ENCODE peak calls at places on chromosomes 3 and 15, in eight cellular contexts. I is suprapubic skin, B is esophagus squamous epithelium, S is breast epithelium, R is H1, E is endothelial cell of umbilical vein, X is Peyer's patch, Z is adrenal gland. P is an unnamed sample.

GRCh38 chr3:110711851-110712396 is 359.7 kb upstream of the NECTIN3 start:
- DNase-seq in I (no peak), B (no peak), S (no peak), R (no peak), E (no peak), X (no peak), Z (no peak), P (no peak)

GRCh38 chr15:70775160-70775559 is 11.8 kb upstream of the UACA start:
- DNase-seq in I (no peak), B (no peak), S (no peak), R (no peak), E (peak), X (no peak), Z (no peak), P (no peak)

GRCh38 chr3:184796551-184796950 is 15.4 kb upstream of the VPS8 start:
- DNase-seq in I (no peak), B (no peak), S (no peak), R (no peak), E (no peak), X (no peak), Z (no peak), P (no peak)

GRCh38 chr3:30810617-30811016 is 83.8 kb downstream of the GADL1 start:
- DNase-seq in I (no peak), B (no peak), S (no peak), R (no peak), E (no peak), X (no peak), Z (no peak), P (no peak)

GRCh38 chr3:29144807-29145206 is 136.1 kb upstream of the RBMS3 start:
- DNase-seq in I (no peak), B (no peak), S (no peak), R (no peak), E (peak), X (no peak), Z (peak), P (no peak)

GRCh38 chr3:134886991-134887390 is 91.9 kb downstream of the EPHB1 start:
- DNase-seq in I (no peak), B (no peak), S (no peak), R (no peak), E (no peak), X (no peak), Z (no peak), P (no peak)

GRCh38 chr3:29176501-29176900 is 104.4 kb upstream of the RBMS3 start:
- DNase-seq in I (no peak), B (no peak), S (no peak), R (no peak), E (no peak), X (no peak), Z (peak), P (no peak)

GRCh38 chr3:124951511-124952390 is 17.2 kb upstream of the MUC13 start:
- DNase-seq in I (no peak), B (no peak), S (no peak), R (no peak), E (no peak), X (peak), Z (peak), P (no peak)

GRCh38 chr3:112649478-112649735 is 8.5 kb upstream of the CCDC80 start:
- DNase-seq in I (no peak), B (no peak), S (no peak), R (no peak), E (no peak), X (no peak), Z (no peak), P (no peak)

GRCh38 chr3:15693340-15693739 is 91.8 kb downstream of the BTD start:
- DNase-seq in I (no peak), B (no peak), S (no peak), R (no peak), E (no peak), X (no peak), Z (no peak), P (no peak)

GRCh38 chr15:67070150-67070549 is 4.7 kb downstream of the SMAD3 start:
- DNase-seq in I (no peak), B (no peak), S (no peak), R (no peak), E (no peak), X (no peak), Z (no peak), P (no peak)

GRCh38 chr15:95668201-95668600 is 662.3 kb upstream of the NR2F2 start:
- DNase-seq in I (no peak), B (no peak), S (no peak), R (no peak), E (no peak), X (no peak), Z (no peak), P (no peak)

GRCh38 chr15:56933420-56934210 is 15.2 kb downstream of the TCF12 start:
- DNase-seq in I (no peak), B (no peak), S (no peak), R (no peak), E (no peak), X (no peak), Z (no peak), P (no peak)

GRCh38 chr3:149967067-149967685 is 3.5 kb downstream of the PFN2 start:
- DNase-seq in I (no peak), B (no peak), S (no peak), R (no peak), E (peak), X (no peak), Z (no peak), P (no peak)

GRCh38 chr15:66566963-66567531 is 1.2 kb upstream of the LCTL start:
- DNase-seq in I (no peak), B (no peak), S (no peak), R (peak), E (peak), X (no peak), Z (peak), P (peak)

GRCh38 chr3:123130079-123130726 is 63.4 kb downstream of the PDIA5 start:
- DNase-seq in I (no peak), B (no peak), S (no peak), R (no peak), E (no peak), X (peak), Z (no peak), P (no peak)
- TF ChIP-seq POLR2A in I (no peak), B (no peak), S (no peak), R (no peak), E (no peak), X (peak), Z (no peak), P (no peak)

GRCh38 chr3:96510334-96510733 is 304.1 kb upstream of the EPHA6 start:
- DNase-seq in I (no peak), B (no peak), S (no peak), R (no peak), E (no peak), X (no peak), Z (no peak), P (no peak)
- TF ChIP-seq POLR2A in I (no peak), B (no peak), S (no peak), R (no peak), E (no peak), X (no peak), Z (no peak), P (no peak)

GRCh38 chr3:172083995-172084409 is 44.6 kb downstream of the FNDC3B start:
- DNase-seq in I (no peak), B (no peak), S (no peak), R (no peak), E (no peak), X (no peak), Z (no peak), P (no peak)

GRCh38 chr3:172082269-172082668 is 42.9 kb downstream of the FNDC3B start:
- DNase-seq in I (peak), B (no peak), S (peak), R (no peak), E (no peak), X (no peak), Z (no peak), P (no peak)

GRCh38 chr3:172080503-172080902 is 41.1 kb downstream of the FNDC3B start:
- DNase-seq in I (no peak), B (no peak), S (no peak), R (no peak), E (no peak), X (no peak), Z (no peak), P (no peak)

GRCh38 chr3:172084871-172085556 is 45.6 kb downstream of the FNDC3B start:
- DNase-seq in I (no peak), B (no peak), S (no peak), R (no peak), E (no peak), X (no peak), Z (no peak), P (no peak)

GRCh38 chr3:172082820-172083513 is 43.6 kb downstream of the FNDC3B start:
- DNase-seq in I (no peak), B (no peak), S (no peak), R (no peak), E (no peak), X (no peak), Z (no peak), P (no peak)
- TF ChIP-seq POLR2A in I (no peak), B (no peak), S (no peak), R (no peak), E (no peak), X (no peak), Z (no peak), P (no peak)

GRCh38 chr15:79970921-79971434 is at the start of gene BCL2A1:
- DNase-seq in I (no peak), B (peak), S (no peak), R (no peak), E (peak), X (no peak), Z (peak), P (no peak)
- TF ChIP-seq POLR2A in I (no peak), B (no peak), S (no peak), R (no peak), E (no peak), X (no peak), Z (no peak), P (peak)

GRCh38 chr15:74384566-74385441 is 17.4 kb upstream of the CYP11A1 start:
- DNase-seq in I (no peak), B (no peak), S (peak), R (no peak), E (peak), X (peak), Z (no peak), P (peak)
- TF ChIP-seq POLR2A in I (no peak), B (no peak), S (no peak), R (no peak), E (no peak), X (no peak), Z (no peak), P (no peak)

DNA sequence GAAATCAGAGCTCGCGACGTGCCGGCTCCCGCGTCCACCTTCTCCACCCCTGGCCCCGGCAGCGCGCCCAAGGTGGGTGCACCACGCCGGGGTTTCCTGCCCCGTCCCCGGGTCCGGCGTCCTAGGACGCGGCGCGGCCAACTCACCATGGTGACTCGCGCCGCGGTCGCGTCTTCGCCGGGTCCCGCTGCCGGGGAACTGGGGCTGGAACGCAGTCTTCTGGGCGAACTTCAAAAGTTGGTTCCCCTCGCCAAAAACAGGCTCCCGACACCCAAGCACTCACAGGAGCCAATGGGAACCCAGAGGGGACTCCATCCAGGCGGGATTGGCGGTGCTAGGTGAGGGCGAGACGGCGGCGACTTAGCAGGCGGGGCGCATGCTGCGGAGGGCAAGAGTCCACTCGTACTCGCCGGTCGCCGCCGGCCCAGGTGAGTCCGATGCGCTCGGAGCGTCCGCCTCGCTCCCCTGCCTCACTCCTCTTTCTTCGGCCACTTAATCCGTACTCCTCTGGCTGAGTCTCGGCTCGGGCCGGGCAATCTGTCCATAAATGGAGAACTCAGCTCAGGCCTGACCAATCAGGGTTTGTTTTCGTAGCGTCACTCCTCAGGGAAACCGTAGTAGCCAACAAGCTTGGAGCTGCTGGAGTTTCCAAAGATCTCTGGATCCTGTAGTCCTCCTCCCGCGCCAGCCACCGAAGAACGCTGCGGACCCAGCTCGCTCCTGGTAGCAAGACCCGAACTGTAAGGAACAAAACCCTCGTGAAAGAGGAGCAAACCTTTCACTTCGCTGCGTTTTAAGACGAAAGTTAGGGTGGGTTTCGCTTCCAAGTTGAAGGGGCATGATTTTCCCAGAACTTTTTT is at the start of gene MYO1E:
- DNase-seq in I (peak), B (no peak), S (peak), R (peak), E (peak), X (peak), Z (peak), P (peak)
- TF ChIP-seq POLR2A in I (peak), B (peak), S (peak), R (peak), E (peak), X (peak), Z (peak), P (peak)

GRCh38 chr3:144989756-144990155 is 1018.1 kb downstream of the DIPK2A start:
- DNase-seq in I (no peak), B (no peak), S (no peak), R (no peak), E (no peak), X (no peak), Z (no peak), P (no peak)
- TF ChIP-seq POLR2A in I (no peak), B (no peak), S (no peak), R (no peak), E (no peak), X (no peak), Z (no peak), P (no peak)

GRCh38 chr15:42157981-42158765 is 1.7 kb upstream of the PLA2G4F start:
- DNase-seq in I (no peak), B (no peak), S (no peak), R (no peak), E (no peak), X (no peak), Z (peak), P (no peak)
- TF ChIP-seq POLR2A in I (no peak), B (no peak), S (no peak), R (no peak), E (no peak), X (no peak), Z (no peak), P (peak)

DNA sequence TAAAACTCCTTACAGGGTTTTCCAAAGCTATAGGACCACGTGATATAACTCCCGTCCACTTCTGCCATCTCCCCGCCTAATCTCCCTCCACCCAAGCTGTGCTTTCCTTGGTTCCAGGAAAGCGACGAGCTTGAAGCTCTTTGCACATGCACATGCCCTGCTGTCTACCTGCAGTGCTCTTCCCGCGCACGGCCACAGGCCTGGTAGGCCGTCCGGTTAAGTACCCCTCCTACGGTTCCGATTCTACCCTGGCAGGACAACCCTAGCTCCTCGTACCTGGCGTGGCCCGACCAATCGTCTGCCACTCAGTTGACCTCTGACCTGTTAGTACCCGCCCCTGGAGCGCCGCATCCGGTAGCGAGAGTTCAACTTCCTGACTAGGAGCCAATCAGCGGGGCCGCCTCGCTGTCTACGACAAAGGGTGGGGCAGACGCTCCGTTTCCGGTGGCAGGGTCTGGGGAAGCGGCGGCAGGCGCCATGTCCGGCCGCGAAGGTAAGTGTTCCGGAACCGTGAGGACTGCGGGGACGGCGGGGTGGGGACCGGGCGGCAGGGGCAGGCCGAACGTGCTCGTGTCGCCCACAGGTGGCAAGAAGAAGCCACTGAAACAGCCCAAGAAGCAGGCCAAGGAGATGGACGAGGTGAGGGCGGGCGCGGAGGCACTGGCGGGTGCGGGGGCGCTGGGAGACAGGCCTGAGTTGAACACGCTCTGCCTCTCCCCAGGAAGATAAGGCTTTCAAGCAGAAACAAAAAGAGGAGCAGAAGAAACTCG is at the start of the genes CCDC51 and TMA7:
- DNase-seq in I (peak), B (peak), S (peak), R (peak), E (peak), X (peak), Z (peak), P (peak)
- TF ChIP-seq POLR2A in I (peak), B (peak), S (peak), R (peak), E (peak), X (peak), Z (peak), P (peak)

DNA sequence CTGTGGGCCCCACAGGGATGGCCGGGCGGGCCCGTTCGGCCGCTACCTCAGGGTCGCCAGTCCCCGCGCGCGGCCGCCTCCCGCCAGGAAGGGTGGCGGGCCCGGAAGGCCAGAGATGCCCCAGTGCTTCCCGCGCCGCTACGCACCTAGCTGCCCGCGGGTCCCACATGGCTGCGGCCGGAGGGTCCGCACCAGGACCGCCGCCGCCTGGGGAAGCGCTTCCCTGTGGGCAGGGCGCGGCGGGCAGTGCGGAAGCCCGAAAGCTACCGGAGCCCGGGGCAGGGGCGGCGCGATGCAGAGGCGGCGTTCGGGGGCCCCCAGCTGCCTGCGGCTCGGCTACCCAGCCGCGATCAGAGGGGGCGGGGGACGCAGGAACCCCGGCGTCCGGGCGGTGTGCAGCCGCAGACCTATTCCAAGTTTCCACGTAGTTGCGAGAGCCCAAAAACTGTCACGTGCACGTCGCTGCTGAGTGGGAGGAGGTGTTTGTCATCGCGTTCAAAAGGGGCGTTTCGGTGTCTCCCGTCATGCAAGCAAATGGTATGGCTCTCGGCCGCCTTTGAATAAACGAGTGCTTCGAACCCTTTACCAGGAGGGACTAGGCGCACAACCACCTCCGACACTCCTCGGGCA is at the start of gene TRANK1:
- DNase-seq in I (peak), B (peak), S (peak), R (peak), E (peak), X (peak), Z (peak), P (peak)
- TF ChIP-seq POLR2A in I (peak), B (no peak), S (no peak), R (no peak), E (no peak), X (no peak), Z (no peak), P (no peak)